ENCODE peak calls at places on chromosome 18, in eight cellular contexts. One of them, this sample, is unnamed. For H3K27me3, the result is how much of the 10 kb centered on the place peaks cover.

GRCh38 chr18:13239557-13239956 is 21.0 kb downstream of the LDLRAD4 start:
- DNase-seq in CD8-positive, alpha-beta T cell: peak
- DNase-seq in thoracic aorta: no peak
- DNase-seq in hepatocyte: no peak
- DNase-seq in dorsolateral prefrontal cortex: no peak
- DNase-seq in colonic mucosa: no peak
- DNase-seq in astrocyte: no peak
- DNase-seq in sigmoid colon: no peak
- DNase-seq in this sample: no peak

GRCh38 chr18:51724790-51725721 is 527.6 kb upstream of the MEX3C start:
- DNase-seq in astrocyte: no peak
- DNase-seq in colonic mucosa: no peak
- DNase-seq in dorsolateral prefrontal cortex: no peak
- DNase-seq in CD8-positive, alpha-beta T cell: no peak
- DNase-seq in thoracic aorta: no peak
- DNase-seq in sigmoid colon: no peak
- DNase-seq in hepatocyte: peak
- DNase-seq in this sample: no peak

GRCh38 chr18:78228974-78229373 is 750.6 kb upstream of the SALL3 start:
- DNase-seq in hepatocyte: no peak
- DNase-seq in thoracic aorta: no peak
- DNase-seq in CD8-positive, alpha-beta T cell: no peak
- DNase-seq in astrocyte: no peak
- DNase-seq in dorsolateral prefrontal cortex: no peak
- DNase-seq in colonic mucosa: no peak
- DNase-seq in sigmoid colon: no peak
- DNase-seq in this sample: no peak

GRCh38 chr18:56516769-56517168 is 121.6 kb downstream of the TXNL1 start:
- DNase-seq in astrocyte: peak
- DNase-seq in thoracic aorta: no peak
- DNase-seq in dorsolateral prefrontal cortex: no peak
- DNase-seq in colonic mucosa: no peak
- DNase-seq in sigmoid colon: no peak
- DNase-seq in CD8-positive, alpha-beta T cell: no peak
- DNase-seq in hepatocyte: no peak
- DNase-seq in this sample: no peak

GRCh38 chr18:45249306-45249705 is 366.0 kb upstream of the SLC14A2 start:
- DNase-seq in hepatocyte: no peak
- DNase-seq in astrocyte: peak
- DNase-seq in CD8-positive, alpha-beta T cell: no peak
- DNase-seq in dorsolateral prefrontal cortex: no peak
- DNase-seq in thoracic aorta: no peak
- DNase-seq in colonic mucosa: no peak
- DNase-seq in sigmoid colon: no peak
- DNase-seq in this sample: no peak

GRCh38 chr18:1585881-1586488 is 681.3 kb downstream of the ADCYAP1 start:
- DNase-seq in dorsolateral prefrontal cortex: no peak
- DNase-seq in colonic mucosa: no peak
- DNase-seq in astrocyte: peak
- DNase-seq in sigmoid colon: no peak
- DNase-seq in hepatocyte: peak
- DNase-seq in CD8-positive, alpha-beta T cell: no peak
- DNase-seq in thoracic aorta: no peak
- DNase-seq in this sample: no peak

GRCh38 chr18:44819944-44820510 is 139.3 kb downstream of the SETBP1 start:
- DNase-seq in colonic mucosa: no peak
- DNase-seq in CD8-positive, alpha-beta T cell: no peak
- DNase-seq in thoracic aorta: peak
- DNase-seq in astrocyte: no peak
- DNase-seq in sigmoid colon: peak
- DNase-seq in hepatocyte: no peak
- DNase-seq in dorsolateral prefrontal cortex: no peak
- DNase-seq in this sample: no peak

GRCh38 chr18:50432915-50433314 is 58.1 kb downstream of the SKA1 start:
- DNase-seq in colonic mucosa: no peak
- DNase-seq in sigmoid colon: no peak
- DNase-seq in dorsolateral prefrontal cortex: no peak
- DNase-seq in hepatocyte: no peak
- DNase-seq in thoracic aorta: no peak
- DNase-seq in CD8-positive, alpha-beta T cell: no peak
- DNase-seq in astrocyte: no peak
- DNase-seq in this sample: no peak

GRCh38 chr18:13868501-13869271 is 44.7 kb downstream of the MC5R start:
- DNase-seq in sigmoid colon: no peak
- DNase-seq in dorsolateral prefrontal cortex: no peak
- DNase-seq in CD8-positive, alpha-beta T cell: no peak
- DNase-seq in hepatocyte: no peak
- DNase-seq in astrocyte: no peak
- DNase-seq in thoracic aorta: no peak
- DNase-seq in colonic mucosa: no peak
- DNase-seq in this sample: no peak

GRCh38 chr18:8785855-8786765 is 80.8 kb downstream of the MTCL1 start:
- DNase-seq in dorsolateral prefrontal cortex: no peak
- DNase-seq in colonic mucosa: no peak
- DNase-seq in astrocyte: no peak
- DNase-seq in sigmoid colon: no peak
- DNase-seq in hepatocyte: no peak
- DNase-seq in thoracic aorta: no peak
- DNase-seq in CD8-positive, alpha-beta T cell: no peak
- DNase-seq in this sample: no peak

GRCh38 chr18:22566703-22567420 is 149.1 kb upstream of the CTAGE1 start:
- DNase-seq in CD8-positive, alpha-beta T cell: no peak
- DNase-seq in colonic mucosa: no peak
- DNase-seq in hepatocyte: no peak
- DNase-seq in thoracic aorta: no peak
- DNase-seq in sigmoid colon: no peak
- DNase-seq in dorsolateral prefrontal cortex: no peak
- DNase-seq in astrocyte: no peak
- DNase-seq in this sample: no peak

GRCh38 chr18:62937065-62937464 is 221.7 kb downstream of the PHLPP1 start:
- DNase-seq in dorsolateral prefrontal cortex: no peak
- DNase-seq in astrocyte: no peak
- DNase-seq in hepatocyte: no peak
- DNase-seq in sigmoid colon: no peak
- DNase-seq in thoracic aorta: no peak
- DNase-seq in colonic mucosa: no peak
- DNase-seq in CD8-positive, alpha-beta T cell: no peak
- DNase-seq in this sample: no peak

GRCh38 chr18:39951321-39951720 is 2003.7 kb upstream of the PIK3C3 start:
- DNase-seq in dorsolateral prefrontal cortex: no peak
- DNase-seq in sigmoid colon: no peak
- DNase-seq in thoracic aorta: no peak
- DNase-seq in hepatocyte: no peak
- DNase-seq in CD8-positive, alpha-beta T cell: no peak
- DNase-seq in astrocyte: peak
- DNase-seq in colonic mucosa: no peak
- DNase-seq in this sample: no peak

GRCh38 chr18:6055711-6056110 is 160.4 kb upstream of the TMEM200C start:
- DNase-seq in dorsolateral prefrontal cortex: no peak
- DNase-seq in colonic mucosa: no peak
- DNase-seq in hepatocyte: no peak
- DNase-seq in sigmoid colon: no peak
- DNase-seq in astrocyte: peak
- DNase-seq in CD8-positive, alpha-beta T cell: no peak
- DNase-seq in thoracic aorta: no peak
- DNase-seq in this sample: no peak

GRCh38 chr18:23134780-23135678 is at the start of gene CABLES1:
- DNase-seq in sigmoid colon: peak
- DNase-seq in thoracic aorta: no peak
- DNase-seq in CD8-positive, alpha-beta T cell: peak
- DNase-seq in colonic mucosa: peak
- DNase-seq in hepatocyte: peak
- DNase-seq in dorsolateral prefrontal cortex: peak
- DNase-seq in astrocyte: peak
- DNase-seq in this sample: peak

GRCh38 chr18:48740846-48741485 is 202.1 kb downstream of the CTIF start:
- DNase-seq in thoracic aorta: no peak
- DNase-seq in sigmoid colon: no peak
- DNase-seq in astrocyte: no peak
- DNase-seq in CD8-positive, alpha-beta T cell: no peak
- DNase-seq in colonic mucosa: no peak
- DNase-seq in dorsolateral prefrontal cortex: no peak
- DNase-seq in hepatocyte: no peak
- DNase-seq in this sample: no peak

GRCh38 chr18:48742304-48742703 is 203.5 kb downstream of the CTIF start:
- DNase-seq in sigmoid colon: no peak
- DNase-seq in thoracic aorta: no peak
- DNase-seq in colonic mucosa: no peak
- DNase-seq in hepatocyte: no peak
- DNase-seq in dorsolateral prefrontal cortex: no peak
- DNase-seq in CD8-positive, alpha-beta T cell: no peak
- DNase-seq in astrocyte: no peak
- DNase-seq in this sample: no peak

GRCh38 chr18:48745293-48745692 is 205.5 kb downstream of the SMAD7 start:
- DNase-seq in colonic mucosa: no peak
- DNase-seq in dorsolateral prefrontal cortex: no peak
- DNase-seq in CD8-positive, alpha-beta T cell: no peak
- DNase-seq in thoracic aorta: no peak
- DNase-seq in hepatocyte: no peak
- DNase-seq in sigmoid colon: no peak
- DNase-seq in astrocyte: no peak
- DNase-seq in this sample: no peak

GRCh38 chr18:48741866-48742265 is 203.0 kb downstream of the CTIF start:
- DNase-seq in hepatocyte: no peak
- DNase-seq in thoracic aorta: no peak
- DNase-seq in CD8-positive, alpha-beta T cell: no peak
- DNase-seq in colonic mucosa: no peak
- DNase-seq in dorsolateral prefrontal cortex: no peak
- DNase-seq in sigmoid colon: no peak
- DNase-seq in astrocyte: no peak
- DNase-seq in this sample: no peak

GRCh38 chr18:48743046-48743445 is 204.2 kb downstream of the CTIF start:
- DNase-seq in CD8-positive, alpha-beta T cell: no peak
- DNase-seq in astrocyte: peak
- DNase-seq in dorsolateral prefrontal cortex: peak
- DNase-seq in thoracic aorta: no peak
- DNase-seq in sigmoid colon: peak
- DNase-seq in colonic mucosa: peak
- DNase-seq in hepatocyte: peak
- DNase-seq in this sample: no peak
- H3K27ac ChIP-seq in CD8-positive, alpha-beta T cell: no peak
- H3K27ac ChIP-seq in astrocyte: no peak
- H3K27ac ChIP-seq in dorsolateral prefrontal cortex: no peak
- H3K27ac ChIP-seq in thoracic aorta: peak
- H3K27ac ChIP-seq in sigmoid colon: no peak
- H3K27ac ChIP-seq in colonic mucosa: no peak
- H3K27ac ChIP-seq in hepatocyte: peak
- H3K27ac ChIP-seq in this sample: no peak

DNA sequence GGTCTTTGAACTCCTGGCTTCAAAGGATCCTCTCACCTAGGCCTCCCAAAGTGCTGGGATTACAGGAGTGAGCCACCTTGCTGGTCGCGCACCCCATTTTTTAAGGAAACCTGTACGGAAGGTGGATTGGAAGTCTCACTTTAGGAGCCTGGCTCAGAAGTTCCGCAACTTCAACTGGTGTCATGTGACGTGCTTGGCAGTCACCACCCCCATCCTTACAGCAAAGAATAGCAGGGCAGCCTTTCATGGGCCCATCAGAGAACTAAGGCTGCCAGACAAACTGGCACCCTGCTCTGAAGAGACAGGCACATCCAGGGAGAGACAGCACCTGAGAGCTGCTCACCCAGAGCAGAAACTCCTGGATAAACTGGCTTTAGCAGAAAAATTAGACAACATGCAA is 3.3 kb upstream of the SLC66A2 start:
- DNase-seq in thoracic aorta: no peak
- DNase-seq in astrocyte: no peak
- DNase-seq in colonic mucosa: peak
- DNase-seq in hepatocyte: no peak
- DNase-seq in sigmoid colon: peak
- DNase-seq in dorsolateral prefrontal cortex: peak
- DNase-seq in CD8-positive, alpha-beta T cell: peak
- DNase-seq in this sample: no peak
- H3K27me3 ChIP-seq in thoracic aorta: under half
- H3K27me3 ChIP-seq in astrocyte: under half
- H3K27me3 ChIP-seq in colonic mucosa: under half
- H3K27me3 ChIP-seq in hepatocyte: under half
- H3K27me3 ChIP-seq in sigmoid colon: under half
- H3K27me3 ChIP-seq in dorsolateral prefrontal cortex: under half
- H3K27me3 ChIP-seq in CD8-positive, alpha-beta T cell: under half
- H3K27me3 ChIP-seq in this sample: under half

GRCh38 chr18:11909597-11910026 is 1.5 kb upstream of the MPPE1 start:
- DNase-seq in sigmoid colon: no peak
- DNase-seq in dorsolateral prefrontal cortex: no peak
- DNase-seq in CD8-positive, alpha-beta T cell: no peak
- DNase-seq in astrocyte: peak
- DNase-seq in thoracic aorta: no peak
- DNase-seq in colonic mucosa: peak
- DNase-seq in hepatocyte: peak
- DNase-seq in this sample: no peak
- H3K27ac ChIP-seq in sigmoid colon: peak
- H3K27ac ChIP-seq in dorsolateral prefrontal cortex: peak
- H3K27ac ChIP-seq in CD8-positive, alpha-beta T cell: no peak
- H3K27ac ChIP-seq in astrocyte: no peak
- H3K27ac ChIP-seq in thoracic aorta: peak
- H3K27ac ChIP-seq in colonic mucosa: peak
- H3K27ac ChIP-seq in hepatocyte: peak
- H3K27ac ChIP-seq in this sample: no peak

GRCh38 chr18:27175914-27176313 is 9.2 kb downstream of the CHST9 start:
- DNase-seq in CD8-positive, alpha-beta T cell: no peak
- DNase-seq in colonic mucosa: no peak
- DNase-seq in thoracic aorta: no peak
- DNase-seq in dorsolateral prefrontal cortex: no peak
- DNase-seq in hepatocyte: no peak
- DNase-seq in astrocyte: no peak
- DNase-seq in sigmoid colon: no peak
- DNase-seq in this sample: no peak

GRCh38 chr18:27184115-27185024 is 738 bp downstream of the CHST9 start:
- DNase-seq in hepatocyte: peak
- DNase-seq in astrocyte: no peak
- DNase-seq in thoracic aorta: no peak
- DNase-seq in CD8-positive, alpha-beta T cell: no peak
- DNase-seq in dorsolateral prefrontal cortex: no peak
- DNase-seq in colonic mucosa: no peak
- DNase-seq in sigmoid colon: no peak
- DNase-seq in this sample: no peak

GRCh38 chr18:27185897-27186296 is 789 bp upstream of the CHST9 start:
- DNase-seq in CD8-positive, alpha-beta T cell: no peak
- DNase-seq in sigmoid colon: no peak
- DNase-seq in hepatocyte: no peak
- DNase-seq in colonic mucosa: no peak
- DNase-seq in astrocyte: no peak
- DNase-seq in dorsolateral prefrontal cortex: no peak
- DNase-seq in thoracic aorta: no peak
- DNase-seq in this sample: no peak

GRCh38 chr18:27185025-27185763 is at the start of gene CHST9:
- DNase-seq in colonic mucosa: no peak
- DNase-seq in CD8-positive, alpha-beta T cell: no peak
- DNase-seq in sigmoid colon: no peak
- DNase-seq in dorsolateral prefrontal cortex: no peak
- DNase-seq in thoracic aorta: no peak
- DNase-seq in hepatocyte: peak
- DNase-seq in astrocyte: no peak
- DNase-seq in this sample: no peak

DNA sequence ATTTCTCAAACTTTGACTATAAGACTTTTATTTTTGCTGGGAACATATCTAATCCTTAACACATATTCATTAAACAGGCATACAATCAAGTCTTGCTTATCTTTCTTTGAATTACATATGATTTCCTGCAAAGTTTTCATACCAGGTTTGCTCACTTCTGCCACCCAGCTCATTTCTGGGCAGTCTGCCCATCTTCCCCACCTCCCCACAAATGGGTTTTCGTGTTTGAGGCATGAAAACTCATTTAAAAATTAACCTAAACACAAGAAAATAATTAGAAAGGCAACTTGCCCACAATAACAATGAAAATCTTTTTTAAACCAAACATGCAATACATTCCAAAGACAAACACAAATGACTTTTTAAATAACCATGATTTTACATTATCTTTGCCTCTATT is 3.4 kb downstream of the CHST9 start:
- DNase-seq in hepatocyte: no peak
- DNase-seq in dorsolateral prefrontal cortex: no peak
- DNase-seq in colonic mucosa: no peak
- DNase-seq in CD8-positive, alpha-beta T cell: no peak
- DNase-seq in thoracic aorta: no peak
- DNase-seq in sigmoid colon: no peak
- DNase-seq in astrocyte: no peak
- DNase-seq in this sample: no peak
- H3K27me3 ChIP-seq in hepatocyte: under half
- H3K27me3 ChIP-seq in dorsolateral prefrontal cortex: under half
- H3K27me3 ChIP-seq in colonic mucosa: under half
- H3K27me3 ChIP-seq in CD8-positive, alpha-beta T cell: under half
- H3K27me3 ChIP-seq in thoracic aorta: under half
- H3K27me3 ChIP-seq in sigmoid colon: under half
- H3K27me3 ChIP-seq in astrocyte: under half
- H3K27me3 ChIP-seq in this sample: under half